ENCODE peak calls at places on chromosome 10, in four cellular contexts. B, K, W and C are unnamed samples.
A peak's percentile ranks its signal among the peaks of the same experiment; 100 is the strongest.

GRCh38 chr10:74875966-74876365 is 49.6 kb downstream of the KAT6B start:
- DNase-seq in B (no peak), K (no peak), W (peak; percentile 44), C (no peak)

GRCh38 chr10:49441488-49442476 is 45.9 kb upstream of the DRGX start:
- DNase-seq in B (no peak), K (no peak), W (no peak), C (no peak)

GRCh38 chr10:93124580-93125318 is 51.1 kb downstream of the CYP26A1 start:
- DNase-seq in B (peak; percentile 51), K (no peak), W (no peak), C (no peak)

GRCh38 chr10:90306187-90306586 is 551.7 kb downstream of the HTR7 start:
- DNase-seq in B (no peak), K (no peak), W (no peak), C (no peak)

GRCh38 chr10:33706191-33706590 is 371.7 kb upstream of the NRP1 start:
- DNase-seq in B (no peak), K (no peak), W (no peak), C (no peak)

GRCh38 chr10:46250481-46250880 is 36.3 kb upstream of the ANTXRL start:
- DNase-seq in B (no peak), K (no peak), W (no peak), C (no peak)

GRCh38 chr10:102399217-102400021 is 3.9 kb downstream of the NFKB2 start:
- DNase-seq in B (peak; percentile 56), K (peak; percentile 82), W (peak; percentile 68), C (peak; percentile 95)

GRCh38 chr10:29555746-29556481 is 78.9 kb downstream of the SVIL start:
- DNase-seq in B (no peak), K (no peak), W (no peak), C (no peak)

GRCh38 chr10:690227-691161 is 1.0 kb upstream of the DIP2C start:
- DNase-seq in B (no peak), K (no peak), W (no peak), C (no peak)

GRCh38 chr10:688287-688620 is 1.2 kb downstream of the DIP2C start:
- DNase-seq in B (no peak), K (no peak), W (no peak), C (no peak)

GRCh38 chr10:691216-691615 is 1.7 kb upstream of the DIP2C start:
- DNase-seq in B (no peak), K (no peak), W (no peak), C (no peak)

GRCh38 chr10:688621-689426 is 644 bp downstream of the DIP2C start:
- DNase-seq in B (no peak), K (no peak), W (no peak), C (peak; percentile 77)

DNA sequence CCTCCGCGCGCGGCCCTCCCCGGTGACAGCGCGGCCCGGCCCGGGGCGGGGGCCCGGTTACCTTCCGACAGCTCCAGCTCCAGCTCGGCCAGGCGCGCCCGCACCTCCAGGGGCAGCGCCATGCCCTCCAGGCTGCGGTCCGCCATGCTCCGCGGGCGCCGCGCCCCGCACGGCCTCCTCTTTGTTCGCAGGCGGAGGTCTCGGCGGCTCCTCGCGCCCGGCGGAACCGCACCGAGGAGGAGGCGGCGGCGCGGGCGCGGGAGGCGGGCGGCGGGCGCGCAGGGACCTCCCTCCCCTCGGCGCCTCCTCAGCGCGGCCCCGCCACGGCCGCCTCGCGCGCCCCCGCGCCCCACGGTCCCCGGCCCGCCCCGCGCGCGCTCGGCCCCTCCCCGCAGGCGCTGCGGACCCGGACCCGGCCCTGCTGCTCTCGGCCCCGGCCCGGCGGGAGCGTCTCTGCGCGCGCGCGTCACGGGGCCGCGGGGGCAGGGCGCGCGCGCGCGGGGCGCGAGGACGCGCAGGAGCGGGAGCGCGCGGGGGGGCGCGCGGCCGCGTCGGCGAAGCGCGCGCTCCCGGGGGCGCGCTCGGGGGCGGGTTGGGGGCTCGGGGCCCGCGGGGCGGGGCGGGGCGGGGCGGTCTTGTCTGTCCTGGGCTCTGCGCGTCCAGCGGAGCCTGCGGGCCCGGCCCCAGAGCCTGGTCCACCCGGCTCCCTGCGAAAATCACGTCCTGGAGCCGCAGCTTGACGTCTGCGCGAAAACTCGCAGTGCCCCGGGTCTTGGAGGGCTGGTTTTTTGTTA is at the start of gene DIP2C:
- DNase-seq in B (no peak), K (no peak), W (peak; percentile 16), C (peak; percentile 99)
- TF ChIP-seq YY1 in B (no peak), K (no peak), W (peak; percentile 71), C (no peak)

DNA sequence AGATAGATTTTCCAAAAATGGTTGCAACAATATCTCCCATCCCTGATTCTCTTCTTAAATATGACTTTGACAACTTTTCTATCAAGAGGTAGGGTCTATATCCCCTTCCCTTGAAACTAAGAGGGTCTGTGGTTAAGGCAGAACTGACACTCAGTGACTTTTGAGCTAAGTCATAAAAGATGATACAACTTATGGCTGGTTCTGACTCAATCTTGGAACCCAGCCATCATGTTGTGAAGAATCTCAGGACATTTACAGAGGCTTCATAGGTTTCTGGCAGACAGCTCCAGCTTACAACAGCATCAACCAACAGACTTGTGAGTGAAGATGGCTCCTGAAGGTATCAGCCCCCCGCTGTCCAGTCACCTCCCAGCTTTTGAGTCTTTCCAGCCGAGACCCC is 203.5 kb downstream of the RNLS start:
- DNase-seq in B (no peak), K (no peak), W (no peak), C (no peak)
- TF ChIP-seq FOXM1 in B (no peak), K (no peak), W (no peak), C (no peak)

GRCh38 chr10:7410800-7411670 is at the start of gene SFMBT2:
- DNase-seq in B (no peak), K (peak; percentile 79), W (no peak), C (peak; percentile 92)
- TF ChIP-seq USF2 in B (no peak), K (no peak), W (no peak), C (no peak)

GRCh38 chr10:122281751-122282150 is 10.7 kb downstream of the BTBD16 start:
- DNase-seq in B (no peak), K (no peak), W (no peak), C (no peak)

GRCh38 chr10:122280977-122281376 is 9.9 kb downstream of the BTBD16 start:
- DNase-seq in B (no peak), K (no peak), W (no peak), C (no peak)

GRCh38 chr10:122280156-122280555 is 9.1 kb downstream of the BTBD16 start:
- DNase-seq in B (no peak), K (no peak), W (no peak), C (no peak)

GRCh38 chr10:122277737-122278136 is 6.6 kb downstream of the BTBD16 start:
- DNase-seq in B (no peak), K (no peak), W (no peak), C (no peak)

GRCh38 chr10:122279725-122280141 is 8.6 kb downstream of the BTBD16 start:
- DNase-seq in B (no peak), K (peak; percentile 25), W (peak; percentile 54), C (peak; percentile 43)
- TF ChIP-seq YY1 in B (no peak), K (no peak), W (peak; percentile 23), C (no peak)

GRCh38 chr10:57119690-57120089 is 758.6 kb upstream of the ZWINT start:
- DNase-seq in B (no peak), K (no peak), W (no peak), C (no peak)
- TF ChIP-seq FOXM1 in B (no peak), K (no peak), W (no peak), C (no peak)

GRCh38 chr10:11647676-11648075 is 36.2 kb upstream of the USP6NL start:
- DNase-seq in B (no peak), K (no peak), W (no peak), C (no peak)
- TF ChIP-seq USF2 in B (no peak), K (no peak), W (no peak), C (no peak)

GRCh38 chr10:61760943-61761824 is 98.5 kb downstream of the CABCOCO1 start:
- DNase-seq in B (no peak), K (no peak), W (no peak), C (no peak)
- TF ChIP-seq YY1 in B (no peak), K (no peak), W (no peak), C (no peak)

GRCh38 chr10:71726673-71727428 is 7.3 kb upstream of the C10orf105 start:
- DNase-seq in B (peak; percentile 69), K (no peak), W (no peak), C (no peak)
- TF ChIP-seq FOXM1 in B (no peak), K (no peak), W (no peak), C (no peak)

DNA sequence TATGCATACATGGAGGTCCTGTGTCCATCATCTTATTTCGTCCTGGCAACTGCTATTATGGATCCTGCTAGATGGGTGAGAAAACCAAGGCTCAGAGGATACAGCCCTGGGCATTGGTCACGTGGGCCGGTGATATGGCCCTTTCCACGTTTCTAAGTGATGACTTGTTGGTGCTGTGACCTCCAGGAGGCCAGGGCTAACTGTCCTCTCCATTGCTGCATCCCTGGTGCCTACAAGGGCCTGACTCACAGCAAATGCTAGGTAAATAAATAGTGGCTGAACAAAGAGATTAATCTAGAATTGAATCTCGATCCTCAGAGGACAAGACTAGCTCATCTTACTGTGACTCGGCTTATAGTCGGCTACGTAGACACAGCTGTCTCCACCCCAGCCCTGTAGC is 78.6 kb downstream of the FAM53B start:
- DNase-seq in B (no peak), K (no peak), W (no peak), C (no peak)
- TF ChIP-seq USF2 in B (no peak), K (no peak), W (no peak), C (no peak)